ENCODE peak calls at places on chromosomes 4 and X, in seven cellular contexts. One of them, this sample, is unnamed.

GRCh38 chr4:98816386-98816785 is 112.5 kb downstream of the EIF4E start:
- DNase-seq in fibroblast of villous mesenchyme: no peak
- DNase-seq in HS-5: no peak
- DNase-seq in NCI-H1694 treated with DMSO at 0.1 percent for 48 hours: no peak
- DNase-seq in AG04450: no peak
- DNase-seq in head of caudate nucleus: no peak
- DNase-seq in HEK293T: no peak
- DNase-seq in this sample: no peak

GRCh38 chrX:2391869-2392606 is 108.7 kb downstream of the DHRSX start:
- DNase-seq in fibroblast of villous mesenchyme: peak
- DNase-seq in HS-5: peak
- DNase-seq in NCI-H1694 treated with DMSO at 0.1 percent for 48 hours: no peak
- DNase-seq in AG04450: peak
- DNase-seq in head of caudate nucleus: no peak
- DNase-seq in HEK293T: no peak
- DNase-seq in this sample: peak

GRCh38 chr4:77595361-77595973 is 10.2 kb upstream of the CXCL13 start:
- DNase-seq in fibroblast of villous mesenchyme: no peak
- DNase-seq in HS-5: no peak
- DNase-seq in NCI-H1694 treated with DMSO at 0.1 percent for 48 hours: no peak
- DNase-seq in AG04450: no peak
- DNase-seq in head of caudate nucleus: no peak
- DNase-seq in HEK293T: no peak
- DNase-seq in this sample: no peak

GRCh38 chr4:68342139-68342538 is 7.8 kb downstream of the YTHDC1 start:
- DNase-seq in fibroblast of villous mesenchyme: peak
- DNase-seq in HS-5: no peak
- DNase-seq in NCI-H1694 treated with DMSO at 0.1 percent for 48 hours: no peak
- DNase-seq in AG04450: no peak
- DNase-seq in head of caudate nucleus: no peak
- DNase-seq in HEK293T: peak
- DNase-seq in this sample: peak

GRCh38 chr4:52822583-52823477 is 39.3 kb upstream of the RASL11B start:
- DNase-seq in fibroblast of villous mesenchyme: peak
- DNase-seq in HS-5: peak
- DNase-seq in NCI-H1694 treated with DMSO at 0.1 percent for 48 hours: no peak
- DNase-seq in AG04450: peak
- DNase-seq in head of caudate nucleus: no peak
- DNase-seq in HEK293T: no peak
- DNase-seq in this sample: no peak

GRCh38 chr4:189828298-189828697 is 112.4 kb upstream of the FRG1 start:
- DNase-seq in fibroblast of villous mesenchyme: no peak
- DNase-seq in HS-5: no peak
- DNase-seq in NCI-H1694 treated with DMSO at 0.1 percent for 48 hours: no peak
- DNase-seq in AG04450: no peak
- DNase-seq in head of caudate nucleus: no peak
- DNase-seq in HEK293T: no peak
- DNase-seq in this sample: no peak

GRCh38 chrX:14030248-14030592 is 528 bp upstream of the GEMIN8 start:
- DNase-seq in fibroblast of villous mesenchyme: peak
- DNase-seq in HS-5: no peak
- DNase-seq in NCI-H1694 treated with DMSO at 0.1 percent for 48 hours: no peak
- DNase-seq in AG04450: peak
- DNase-seq in head of caudate nucleus: no peak
- DNase-seq in HEK293T: no peak
- DNase-seq in this sample: no peak

GRCh38 chr4:138398297-138398696 is 156.1 kb upstream of the SLC7A11 start:
- DNase-seq in fibroblast of villous mesenchyme: no peak
- DNase-seq in HS-5: no peak
- DNase-seq in NCI-H1694 treated with DMSO at 0.1 percent for 48 hours: no peak
- DNase-seq in AG04450: no peak
- DNase-seq in head of caudate nucleus: no peak
- DNase-seq in HEK293T: no peak
- DNase-seq in this sample: no peak

GRCh38 chrX:150581093-150581775 is 12.8 kb downstream of the MTM1 start:
- DNase-seq in fibroblast of villous mesenchyme: peak
- DNase-seq in HS-5: peak
- DNase-seq in NCI-H1694 treated with DMSO at 0.1 percent for 48 hours: no peak
- DNase-seq in AG04450: peak
- DNase-seq in head of caudate nucleus: no peak
- DNase-seq in HEK293T: no peak
- DNase-seq in this sample: peak

GRCh38 chr4:189202182-189202868 is 738.3 kb upstream of the FRG1 start:
- DNase-seq in fibroblast of villous mesenchyme: peak
- DNase-seq in HS-5: peak
- DNase-seq in NCI-H1694 treated with DMSO at 0.1 percent for 48 hours: peak
- DNase-seq in AG04450: peak
- DNase-seq in head of caudate nucleus: peak
- DNase-seq in HEK293T: peak
- DNase-seq in this sample: peak

GRCh38 chrX:131895002-131895401 is 128.1 kb upstream of the STK26 start:
- DNase-seq in fibroblast of villous mesenchyme: peak
- DNase-seq in HS-5: peak
- DNase-seq in NCI-H1694 treated with DMSO at 0.1 percent for 48 hours: no peak
- DNase-seq in AG04450: no peak
- DNase-seq in head of caudate nucleus: no peak
- DNase-seq in HEK293T: no peak
- DNase-seq in this sample: no peak

GRCh38 chr4:98203406-98204235 is 57.6 kb upstream of the RAP1GDS1 start:
- DNase-seq in fibroblast of villous mesenchyme: no peak
- DNase-seq in HS-5: no peak
- DNase-seq in NCI-H1694 treated with DMSO at 0.1 percent for 48 hours: no peak
- DNase-seq in AG04450: no peak
- DNase-seq in head of caudate nucleus: no peak
- DNase-seq in HEK293T: no peak
- DNase-seq in this sample: no peak

GRCh38 chr4:79576480-79576803 is 168.4 kb upstream of the GK2 start:
- DNase-seq in fibroblast of villous mesenchyme: peak
- DNase-seq in HS-5: no peak
- DNase-seq in NCI-H1694 treated with DMSO at 0.1 percent for 48 hours: no peak
- DNase-seq in AG04450: no peak
- DNase-seq in head of caudate nucleus: no peak
- DNase-seq in HEK293T: peak
- DNase-seq in this sample: peak

GRCh38 chrX:28591542-28591941 is 4.3 kb downstream of the IL1RAPL1 start:
- DNase-seq in fibroblast of villous mesenchyme: no peak
- DNase-seq in HS-5: no peak
- DNase-seq in NCI-H1694 treated with DMSO at 0.1 percent for 48 hours: no peak
- DNase-seq in AG04450: no peak
- DNase-seq in head of caudate nucleus: no peak
- DNase-seq in HEK293T: no peak
- DNase-seq in this sample: no peak

GRCh38 chrX:103688949-103689348 is 2.5 kb upstream of the MORF4L2 start:
- DNase-seq in fibroblast of villous mesenchyme: peak
- DNase-seq in HS-5: no peak
- DNase-seq in NCI-H1694 treated with DMSO at 0.1 percent for 48 hours: peak
- DNase-seq in AG04450: no peak
- DNase-seq in head of caudate nucleus: no peak
- DNase-seq in HEK293T: peak
- DNase-seq in this sample: peak

GRCh38 chr4:184424993-184425758 is 49.2 kb downstream of the IRF2 start:
- DNase-seq in fibroblast of villous mesenchyme: peak
- DNase-seq in HS-5: no peak
- DNase-seq in NCI-H1694 treated with DMSO at 0.1 percent for 48 hours: no peak
- DNase-seq in AG04450: no peak
- DNase-seq in head of caudate nucleus: no peak
- DNase-seq in HEK293T: no peak
- DNase-seq in this sample: no peak

GRCh38 chr4:76657443-76657842 is 222.4 kb downstream of the SHROOM3 start:
- DNase-seq in fibroblast of villous mesenchyme: no peak
- DNase-seq in HS-5: no peak
- DNase-seq in NCI-H1694 treated with DMSO at 0.1 percent for 48 hours: no peak
- DNase-seq in AG04450: no peak
- DNase-seq in head of caudate nucleus: no peak
- DNase-seq in HEK293T: no peak
- DNase-seq in this sample: no peak

GRCh38 chrX:77937291-77937690 is 26.8 kb downstream of the ATP7A start:
- DNase-seq in fibroblast of villous mesenchyme: peak
- DNase-seq in HS-5: no peak
- DNase-seq in NCI-H1694 treated with DMSO at 0.1 percent for 48 hours: no peak
- DNase-seq in AG04450: peak
- DNase-seq in head of caudate nucleus: no peak
- DNase-seq in HEK293T: no peak
- DNase-seq in this sample: peak

GRCh38 chrX:16826207-16826606 is 39.9 kb downstream of the TXLNG start:
- DNase-seq in fibroblast of villous mesenchyme: peak
- DNase-seq in HS-5: no peak
- DNase-seq in NCI-H1694 treated with DMSO at 0.1 percent for 48 hours: peak
- DNase-seq in AG04450: no peak
- DNase-seq in head of caudate nucleus: no peak
- DNase-seq in HEK293T: peak
- DNase-seq in this sample: peak

GRCh38 chr4:184992422-184992821 is 25.9 kb upstream of the HELT start:
- DNase-seq in fibroblast of villous mesenchyme: no peak
- DNase-seq in HS-5: no peak
- DNase-seq in NCI-H1694 treated with DMSO at 0.1 percent for 48 hours: no peak
- DNase-seq in AG04450: no peak
- DNase-seq in head of caudate nucleus: no peak
- DNase-seq in HEK293T: no peak
- DNase-seq in this sample: no peak

GRCh38 chrX:111102636-111103035 is 6.6 kb downstream of the PAK3 start:
- DNase-seq in fibroblast of villous mesenchyme: peak
- DNase-seq in HS-5: no peak
- DNase-seq in NCI-H1694 treated with DMSO at 0.1 percent for 48 hours: no peak
- DNase-seq in AG04450: no peak
- DNase-seq in head of caudate nucleus: no peak
- DNase-seq in HEK293T: no peak
- DNase-seq in this sample: no peak

GRCh38 chr4:2734618-2735017 is 21.5 kb downstream of the TNIP2 start:
- DNase-seq in fibroblast of villous mesenchyme: no peak
- DNase-seq in HS-5: no peak
- DNase-seq in NCI-H1694 treated with DMSO at 0.1 percent for 48 hours: no peak
- DNase-seq in AG04450: no peak
- DNase-seq in head of caudate nucleus: no peak
- DNase-seq in HEK293T: no peak
- DNase-seq in this sample: no peak

GRCh38 chr4:145735330-145735638 is 55.3 kb downstream of the C4orf51 start:
- DNase-seq in fibroblast of villous mesenchyme: peak
- DNase-seq in HS-5: peak
- DNase-seq in NCI-H1694 treated with DMSO at 0.1 percent for 48 hours: no peak
- DNase-seq in AG04450: peak
- DNase-seq in head of caudate nucleus: no peak
- DNase-seq in HEK293T: no peak
- DNase-seq in this sample: peak

GRCh38 chr4:126223784-126224407 is 909.1 kb downstream of the FAT4 start:
- DNase-seq in fibroblast of villous mesenchyme: peak
- DNase-seq in HS-5: no peak
- DNase-seq in NCI-H1694 treated with DMSO at 0.1 percent for 48 hours: no peak
- DNase-seq in AG04450: no peak
- DNase-seq in head of caudate nucleus: no peak
- DNase-seq in HEK293T: no peak
- DNase-seq in this sample: no peak

GRCh38 chr4:153683763-153684181 is 308 bp upstream of the TLR2 start:
- DNase-seq in fibroblast of villous mesenchyme: no peak
- DNase-seq in HS-5: no peak
- DNase-seq in NCI-H1694 treated with DMSO at 0.1 percent for 48 hours: no peak
- DNase-seq in AG04450: no peak
- DNase-seq in head of caudate nucleus: no peak
- DNase-seq in HEK293T: no peak
- DNase-seq in this sample: no peak

GRCh38 chr4:37054670-37055069 is 189.9 kb upstream of the NWD2 start:
- DNase-seq in fibroblast of villous mesenchyme: no peak
- DNase-seq in HS-5: no peak
- DNase-seq in NCI-H1694 treated with DMSO at 0.1 percent for 48 hours: no peak
- DNase-seq in AG04450: no peak
- DNase-seq in head of caudate nucleus: no peak
- DNase-seq in HEK293T: no peak
- DNase-seq in this sample: no peak

GRCh38 chrX:13938766-13939530 is 90.7 kb downstream of the GEMIN8 start:
- DNase-seq in fibroblast of villous mesenchyme: no peak
- DNase-seq in HS-5: no peak
- DNase-seq in NCI-H1694 treated with DMSO at 0.1 percent for 48 hours: no peak
- DNase-seq in AG04450: no peak
- DNase-seq in head of caudate nucleus: no peak
- DNase-seq in HEK293T: peak
- DNase-seq in this sample: no peak

GRCh38 chrX:3548743-3549441 is 164.6 kb downstream of the PRKX start:
- DNase-seq in fibroblast of villous mesenchyme: peak
- DNase-seq in HS-5: peak
- DNase-seq in NCI-H1694 treated with DMSO at 0.1 percent for 48 hours: peak
- DNase-seq in AG04450: peak
- DNase-seq in head of caudate nucleus: no peak
- DNase-seq in HEK293T: peak
- DNase-seq in this sample: peak

This sample was measured in Caki2.